ENCODE peak calls at places on chromosomes 5 and 9, in four cellular contexts. One of them, this sample, is unnamed.

GRCh38 chr5:53994148-53994547 is 316.2 kb downstream of the ARL15 start:
- DNase-seq in foreskin fibroblast: peak
- DNase-seq in H54: no peak
- DNase-seq in lower lobe of right lung: no peak
- DNase-seq in this sample: no peak

GRCh38 chr9:101398930-101399640 is 434 bp downstream of the ZNF189 start:
- DNase-seq in H54: no peak
- DNase-seq in lower lobe of right lung: no peak
- DNase-seq in foreskin fibroblast: no peak
- DNase-seq in this sample: peak

GRCh38 chr9:112174965-112175795 is at the start of gene SUSD1:
- DNase-seq in foreskin fibroblast: peak
- DNase-seq in lower lobe of right lung: peak
- DNase-seq in H54: peak
- DNase-seq in this sample: no peak

GRCh38 chr9:35116898-35117551 is 1.4 kb upstream of the ATOSB start:
- DNase-seq in H54: peak
- DNase-seq in lower lobe of right lung: peak
- DNase-seq in foreskin fibroblast: peak
- DNase-seq in this sample: peak

GRCh38 chr9:122991370-122991830 is 42.1 kb upstream of the GPR21 start:
- DNase-seq in H54: peak
- DNase-seq in foreskin fibroblast: peak
- DNase-seq in lower lobe of right lung: no peak
- DNase-seq in this sample: peak

GRCh38 chr9:124279531-124280175 is 21.9 kb downstream of the NEK6 start:
- DNase-seq in H54: no peak
- DNase-seq in lower lobe of right lung: no peak
- DNase-seq in foreskin fibroblast: no peak
- DNase-seq in this sample: no peak

GRCh38 chr9:34177906-34178697 is 741 bp upstream of the UBAP1 start:
- DNase-seq in H54: no peak
- DNase-seq in foreskin fibroblast: no peak
- DNase-seq in lower lobe of right lung: no peak
- DNase-seq in this sample: no peak

GRCh38 chr9:37999501-38000189 is 69.4 kb downstream of the SHB start:
- DNase-seq in lower lobe of right lung: no peak
- DNase-seq in foreskin fibroblast: peak
- DNase-seq in H54: peak
- DNase-seq in this sample: no peak

GRCh38 chr5:132480546-132481242 is 9.9 kb downstream of the IRF1 start:
- DNase-seq in lower lobe of right lung: no peak
- DNase-seq in H54: no peak
- DNase-seq in foreskin fibroblast: no peak
- DNase-seq in this sample: no peak

GRCh38 chr5:9295466-9295801 is 250.4 kb downstream of the SEMA5A start:
- DNase-seq in H54: no peak
- DNase-seq in lower lobe of right lung: no peak
- DNase-seq in foreskin fibroblast: no peak
- DNase-seq in this sample: no peak

GRCh38 chr5:138650999-138651766 is 76.0 kb upstream of the HSPA9 start:
- DNase-seq in H54: no peak
- DNase-seq in lower lobe of right lung: no peak
- DNase-seq in foreskin fibroblast: no peak
- DNase-seq in this sample: no peak

GRCh38 chr5:173679909-173680626 is 63.6 kb upstream of the BOD1 start:
- DNase-seq in lower lobe of right lung: no peak
- DNase-seq in foreskin fibroblast: no peak
- DNase-seq in H54: no peak
- DNase-seq in this sample: no peak

GRCh38 chr5:66010476-66010875 is 84.1 kb downstream of the ERBIN start:
- DNase-seq in H54: no peak
- DNase-seq in lower lobe of right lung: no peak
- DNase-seq in foreskin fibroblast: no peak
- DNase-seq in this sample: no peak

GRCh38 chr9:134589748-134590147 is 51.9 kb upstream of the COL5A1 start:
- DNase-seq in H54: no peak
- DNase-seq in foreskin fibroblast: no peak
- DNase-seq in lower lobe of right lung: no peak
- DNase-seq in this sample: no peak

GRCh38 chr5:115392611-115393010 is 96.2 kb upstream of the CCDC112 start:
- DNase-seq in H54: no peak
- DNase-seq in lower lobe of right lung: no peak
- DNase-seq in foreskin fibroblast: peak
- DNase-seq in this sample: no peak

GRCh38 chr9:33040792-33041458 is 15.9 kb downstream of the DNAJA1 start:
- DNase-seq in foreskin fibroblast: peak
- DNase-seq in lower lobe of right lung: no peak
- DNase-seq in H54: no peak
- DNase-seq in this sample: no peak

GRCh38 chr5:5165541-5166002 is 25.4 kb downstream of the ADAMTS16 start:
- DNase-seq in H54: peak
- DNase-seq in foreskin fibroblast: no peak
- DNase-seq in lower lobe of right lung: no peak
- DNase-seq in this sample: no peak

GRCh38 chr9:10050016-10050415 is 562.8 kb downstream of the PTPRD start:
- DNase-seq in lower lobe of right lung: no peak
- DNase-seq in H54: no peak
- DNase-seq in foreskin fibroblast: no peak
- DNase-seq in this sample: no peak

GRCh38 chr9:14678776-14679175 is 14.5 kb downstream of the ZDHHC21 start:
- DNase-seq in lower lobe of right lung: no peak
- DNase-seq in H54: no peak
- DNase-seq in foreskin fibroblast: no peak
- DNase-seq in this sample: no peak

GRCh38 chr5:159031513-159031912 is 68.2 kb downstream of the EBF1 start:
- DNase-seq in foreskin fibroblast: no peak
- DNase-seq in H54: peak
- DNase-seq in lower lobe of right lung: no peak
- DNase-seq in this sample: no peak

GRCh38 chr5:178460598-178461425 is 129.4 kb downstream of the COL23A1 start:
- DNase-seq in H54: peak
- DNase-seq in lower lobe of right lung: peak
- DNase-seq in foreskin fibroblast: no peak
- DNase-seq in this sample: peak

GRCh38 chr5:150053231-150053626 is 33.1 kb downstream of the CSF1R start:
- DNase-seq in H54: peak
- DNase-seq in lower lobe of right lung: no peak
- DNase-seq in foreskin fibroblast: peak
- DNase-seq in this sample: no peak

GRCh38 chr9:101479337-101480045 is 43.9 kb upstream of the ALDOB start:
- DNase-seq in foreskin fibroblast: no peak
- DNase-seq in lower lobe of right lung: no peak
- DNase-seq in H54: no peak
- DNase-seq in this sample: no peak

GRCh38 chr5:93800988-93801811 is 59.8 kb upstream of the POU5F2 start:
- DNase-seq in H54: no peak
- DNase-seq in foreskin fibroblast: peak
- DNase-seq in lower lobe of right lung: no peak
- DNase-seq in this sample: no peak

GRCh38 chr9:98374385-98375051 is 119.1 kb upstream of the TBC1D2 start:
- DNase-seq in lower lobe of right lung: no peak
- DNase-seq in H54: peak
- DNase-seq in foreskin fibroblast: peak
- DNase-seq in this sample: peak

GRCh38 chr5:759111-759741 is 25.3 kb downstream of the ZDHHC11B start:
- DNase-seq in H54: peak
- DNase-seq in lower lobe of right lung: peak
- DNase-seq in foreskin fibroblast: no peak
- DNase-seq in this sample: peak

GRCh38 chr5:116320486-116320885 is 235.7 kb downstream of the COMMD10 start:
- DNase-seq in foreskin fibroblast: peak
- DNase-seq in lower lobe of right lung: no peak
- DNase-seq in H54: no peak
- DNase-seq in this sample: no peak

This sample was measured in A549.